ENCODE peak calls at places on chromosomes 16 and 17, in four cellular contexts. L is naive thymus-derived CD8-positive, alpha-beta T cell; K is hepatocyte; R is NCI-H2029 treated with DMSO at 0.1 percent for 48 hours. X is an unnamed sample.

GRCh38 chr17:43540821-43541674 is 5.1 kb downstream of the ETV4 start:
- DNase-seq in R (no peak), L (no peak), K (no peak), X (no peak)

GRCh38 chr16:28991687-28992086 is 6.8 kb downstream of the LAT start:
- DNase-seq in R (no peak), K (no peak), L (no peak), X (no peak)

GRCh38 chr16:17144431-17144830 is 326.3 kb downstream of the XYLT1 start:
- DNase-seq in R (no peak), K (no peak), L (no peak), X (no peak)

GRCh38 chr17:8957721-8958120 is 7.8 kb downstream of the PIK3R5 start:
- DNase-seq in K (no peak), R (no peak), L (no peak), X (no peak)

GRCh38 chr17:75645889-75646625 is 12.8 kb downstream of the SMIM5 start:
- DNase-seq in K (peak), R (no peak), L (no peak), X (no peak)

GRCh38 chr17:46003907-46004748 is 5.1 kb downstream of the STH start:
- DNase-seq in R (peak), K (peak), L (no peak), X (no peak)

GRCh38 chr17:2723505-2723996 is 12.0 kb upstream of the CLUH start:
- DNase-seq in R (no peak), K (no peak), L (no peak), X (no peak)

GRCh38 chr17:49146620-49147306 is 14.2 kb downstream of the B4GALNT2 start:
- DNase-seq in R (no peak), K (peak), L (no peak), X (no peak)

GRCh38 chr16:50371936-50372595 is 3.3 kb upstream of the BRD7 start:
- DNase-seq in R (no peak), L (no peak), K (peak), X (no peak)

GRCh38 chr17:45962221-45962972 is 36.7 kb upstream of the STH start:
- DNase-seq in L (no peak), R (no peak), K (no peak), X (no peak)

GRCh38 chr16:86628614-86629013 is 50.3 kb downstream of the FOXL1 start:
- DNase-seq in R (no peak), K (no peak), L (no peak), X (no peak)

GRCh38 chr17:57986841-57987581 is 1.0 kb downstream of the VEZF1 start:
- DNase-seq in R (no peak), L (no peak), K (peak), X (no peak)